ENCODE peak calls at places on chromosomes 11 and 22, in four cellular contexts. M, O, H and S are unnamed samples.

GRCh38 chr11:131195801-131196517 is 174.5 kb upstream of the NTM start:
- DNase-seq in M (no peak), H (no peak), O (no peak), S (no peak)

GRCh38 chr11:46367244-46367915 is 14.1 kb upstream of the MDK start:
- DNase-seq in M (no peak), H (no peak), O (peak), S (peak)

GRCh38 chr22:42425337-42425988 is 6.7 kb downstream of the NFAM1 start:
- DNase-seq in H (no peak), O (no peak), M (no peak), S (no peak)

GRCh38 chr11:123684601-123685000 is 30.2 kb upstream of the SCN3B start:
- DNase-seq in H (no peak), O (no peak), M (no peak), S (no peak)

GRCh38 chr11:10454506-10454901 is 560 bp upstream of the AMPD3 start:
- DNase-seq in H (no peak), M (no peak), O (no peak), S (no peak)

GRCh38 chr22:24207264-24208011 is 26.2 kb downstream of the SUSD2 start:
- DNase-seq in M (no peak), H (no peak), O (no peak), S (no peak)

GRCh38 chr11:73866586-73866996 is 10.1 kb downstream of the COA4 start:
- DNase-seq in O (no peak), H (no peak), M (no peak), S (no peak)

GRCh38 chr11:81700061-81700460 is 1033.6 kb downstream of the FAM181B start:
- DNase-seq in M (no peak), H (no peak), O (no peak), S (no peak)

GRCh38 chr22:38315801-38316339 is 1.4 kb downstream of the CSNK1E start:
- DNase-seq in M (no peak), H (no peak), O (no peak), S (no peak)

GRCh38 chr11:118845369-118845768 is 38.3 kb upstream of the CXCR5 start:
- DNase-seq in O (no peak), M (no peak), H (no peak), S (no peak)

GRCh38 chr11:76885390-76886097 is 24.8 kb downstream of the ACER3 start:
- DNase-seq in M (no peak), O (no peak), H (no peak), S (no peak)

GRCh38 chr11:1821562-1821961 is 13.2 kb upstream of the SYT8 start:
- DNase-seq in M (no peak), H (no peak), O (no peak), S (no peak)

GRCh38 chr11:117932987-117933386 is 3.8 kb upstream of the TMPRSS13 start:
- DNase-seq in M (peak), H (no peak), O (no peak), S (no peak)

GRCh38 chr11:62922653-62923371 is 1.6 kb upstream of the CHRM1 start:
- DNase-seq in M (no peak), O (peak), H (no peak), S (no peak)

GRCh38 chr11:112728716-112729115 is 232.5 kb upstream of the NCAM1 start:
- DNase-seq in H (no peak), O (no peak), M (no peak), S (no peak)

GRCh38 chr11:116243975-116244374 is 528.8 kb downstream of the BUD13 start:
- DNase-seq in H (no peak), M (no peak), O (no peak), S (no peak)

GRCh38 chr22:32082331-32082730 is 39.3 kb downstream of the SLC5A1 start:
- DNase-seq in M (no peak), H (no peak), O (no peak), S (no peak)

GRCh38 chr22:26702906-26703830 is 45.8 kb downstream of the MIAT start:
- DNase-seq in M (no peak), O (no peak), H (no peak), S (no peak)

GRCh38 chr22:44455151-44455962 is 42.7 kb downstream of the RTL6 start:
- DNase-seq in O (no peak), H (no peak), M (peak), S (no peak)

GRCh38 chr11:12675951-12676711 is 1.9 kb downstream of the TEAD1 start:
- DNase-seq in O (peak), H (no peak), M (no peak), S (no peak)

GRCh38 chr11:6319001-6319878 is 1.1 kb downstream of the CAVIN3 start:
- DNase-seq in O (no peak), M (peak), H (no peak), S (no peak)

GRCh38 chr11:68868221-68868620 is 26.5 kb upstream of the CPT1A start:
- DNase-seq in M (no peak), H (no peak), O (no peak), S (no peak)

GRCh38 chr11:68867067-68867466 is 25.4 kb upstream of the CPT1A start:
- DNase-seq in M (no peak), H (no peak), O (no peak), S (no peak)

GRCh38 chr11:68865241-68865640 is 23.5 kb upstream of the CPT1A start:
- DNase-seq in H (no peak), M (no peak), O (no peak), S (no peak)

GRCh38 chr11:68872216-68873003 is 30.7 kb upstream of the CPT1A start:
- DNase-seq in H (no peak), M (no peak), O (no peak), S (no peak)

GRCh38 chr11:68870470-68870869 is 28.8 kb upstream of the CPT1A start:
- DNase-seq in O (no peak), H (no peak), M (no peak), S (no peak)
- TF ChIP-seq CTCF in O (no peak), H (no peak), M (no peak), S (no peak)

DNA sequence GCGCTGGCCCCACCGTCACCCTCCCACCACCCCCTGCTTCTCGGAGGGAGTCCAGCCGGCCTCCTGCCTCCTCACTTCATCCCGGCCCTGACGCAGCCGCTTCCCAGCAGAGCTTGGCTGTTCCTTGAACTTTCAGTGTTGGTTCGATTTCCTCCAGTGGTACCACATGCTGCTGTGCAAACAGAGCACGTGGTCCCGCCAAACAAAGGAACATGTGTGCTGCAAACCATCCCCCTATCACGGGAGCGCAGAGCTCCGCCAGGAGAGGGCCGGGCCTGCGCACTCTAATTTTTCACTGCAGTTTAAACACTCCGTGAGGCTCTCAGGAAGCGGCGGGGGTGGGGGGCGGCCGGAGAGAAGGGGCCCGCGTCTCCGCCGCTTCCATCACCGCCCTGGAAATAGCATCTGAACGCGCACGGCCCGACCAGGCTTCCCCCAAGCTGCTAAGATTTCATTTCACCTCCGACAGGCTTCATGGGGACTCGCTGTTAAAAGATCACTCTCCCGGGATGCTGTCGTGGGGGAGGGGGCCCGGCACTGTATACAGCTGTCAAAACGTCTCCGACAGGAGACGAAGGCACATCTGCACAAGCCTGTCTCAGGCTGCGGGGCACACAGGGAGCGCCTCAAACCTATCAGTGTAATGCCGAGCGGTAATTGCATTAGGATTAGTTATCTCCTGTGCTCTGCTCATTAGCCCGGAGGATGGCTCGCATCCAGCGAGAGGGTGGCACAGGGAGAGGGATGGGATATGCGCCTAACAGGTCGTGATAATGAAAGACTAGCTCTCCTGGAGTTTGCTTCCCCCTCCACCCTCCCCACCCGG is 269.9 kb upstream of the SORL1-AS1 start:
- DNase-seq in O (no peak), H (peak), M (peak), S (no peak)
- TF ChIP-seq CTCF in O (no peak), H (no peak), M (no peak), S (no peak)

DNA sequence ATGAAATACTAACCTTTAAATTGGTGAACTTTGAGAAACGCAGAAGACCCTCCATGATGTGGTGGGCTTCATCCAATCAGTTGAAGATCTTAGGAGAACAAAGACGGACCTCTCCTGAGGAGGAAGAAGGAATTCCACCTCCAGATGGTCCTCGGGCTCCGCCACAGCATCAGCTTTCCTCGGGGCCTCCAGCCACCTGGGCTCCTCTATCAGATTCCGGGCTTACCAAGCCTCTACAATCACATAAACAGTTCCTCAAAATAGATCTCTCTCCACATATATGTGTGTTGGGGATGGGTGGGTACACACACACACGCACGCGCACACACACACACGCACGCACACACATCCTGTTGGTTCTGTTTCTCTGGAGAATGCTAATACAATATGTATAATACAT is 18.8 kb upstream of the NLRP6 start:
- DNase-seq in O (no peak), H (no peak), M (no peak), S (no peak)
- TF ChIP-seq CTCF in O (no peak), H (no peak), M (no peak), S (no peak)

DNA sequence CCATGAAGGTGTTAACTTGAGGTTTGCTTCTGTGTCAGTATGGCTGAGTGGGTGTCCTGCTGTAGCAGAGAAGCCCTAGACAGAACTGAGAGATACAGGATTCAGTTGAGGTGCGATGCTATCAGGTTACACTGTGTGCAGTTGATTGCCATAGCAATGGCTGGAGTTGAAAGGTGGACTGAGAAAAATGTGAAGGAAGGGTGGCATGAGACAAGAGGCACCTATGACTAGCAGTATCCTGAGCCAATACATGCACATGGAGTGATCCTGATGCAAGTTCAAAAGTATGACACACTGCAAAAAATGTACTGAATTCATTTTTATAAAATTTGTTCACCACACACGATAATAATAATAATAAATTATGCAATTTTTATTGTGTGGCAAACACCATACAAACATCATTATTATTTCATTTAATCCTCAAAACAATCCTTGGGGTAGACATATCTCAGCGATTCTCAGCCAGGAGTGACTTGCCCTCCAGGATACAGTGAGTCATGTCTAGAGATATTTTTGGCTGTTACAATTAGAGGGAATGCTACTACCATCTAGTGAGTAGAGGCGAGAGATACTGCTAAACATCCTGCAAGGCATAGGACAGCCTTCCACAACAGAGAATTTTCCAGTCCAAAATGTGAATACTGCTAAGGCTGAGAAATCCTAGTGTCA is 3.9 kb upstream of the PIWIL4 start:
- DNase-seq in H (no peak), O (no peak), M (no peak), S (no peak)
- TF ChIP-seq CTCF in H (no peak), O (no peak), M (no peak), S (no peak)